ENCODE peak calls at places on chromosomes 5 and 9, in seven cellular contexts. K is tibial nerve, H is brain microvascular endothelial cell, V is kidney epithelial cell, Y is left ventricle myocardium inferior, D is AG04450, U is MCF 10A. F is an unnamed sample.

GRCh38 chr5:79259810-79260209 is 23.9 kb downstream of the JMY start:
- DNase-seq in K (no peak), H (no peak), V (no peak), Y (no peak), D (no peak), U (no peak), F (no peak)

GRCh38 chr5:120098902-120099301 is 365.2 kb upstream of the PRR16 start:
- DNase-seq in K (no peak), H (no peak), V (no peak), Y (no peak), D (peak), U (no peak), F (no peak)

GRCh38 chr9:110049699-110050450 is 158.1 kb downstream of the C9orf152 start:
- DNase-seq in K (no peak), H (no peak), V (no peak), Y (peak), D (no peak), U (no peak), F (no peak)

GRCh38 chr5:11182441-11183080 is 421.5 kb upstream of the DAP start:
- DNase-seq in K (peak), H (peak), V (no peak), Y (no peak), D (no peak), U (peak), F (peak)

GRCh38 chr9:135611142-135611874 is 28.0 kb downstream of the GLT6D1 start:
- DNase-seq in K (no peak), H (no peak), V (no peak), Y (no peak), D (no peak), U (no peak), F (no peak)

GRCh38 chr5:1484416-1485319 is 39.1 kb downstream of the LPCAT1 start:
- DNase-seq in K (no peak), H (no peak), V (no peak), Y (no peak), D (no peak), U (no peak), F (no peak)

GRCh38 chr9:69421908-69422801 is 97.1 kb downstream of the ENTREP1 start:
- DNase-seq in K (peak), H (peak), V (no peak), Y (no peak), D (peak), U (peak), F (peak)

GRCh38 chr9:109238677-109239076 is 71.6 kb upstream of the FRRS1L start:
- DNase-seq in K (no peak), H (no peak), V (no peak), Y (no peak), D (no peak), U (peak), F (no peak)

GRCh38 chr9:137078701-137079400 is 1.5 kb downstream of the UAP1L1 start:
- DNase-seq in K (no peak), H (no peak), V (no peak), Y (no peak), D (no peak), U (no peak), F (no peak)

GRCh38 chr5:151023047-151023615 is 2.7 kb downstream of the GPX3 start:
- DNase-seq in K (peak), H (peak), V (no peak), Y (peak), D (no peak), U (peak), F (no peak)

GRCh38 chr9:119961774-119962408 is 592.7 kb upstream of the BRINP1 start:
- DNase-seq in K (no peak), H (peak), V (no peak), Y (peak), D (no peak), U (no peak), F (no peak)
- TF ChIP-seq CTCF in K (peak), H (peak), V (peak), Y (peak), D (peak), U (no peak), F (peak)

GRCh38 chr5:176410486-176411180 is 5.7 kb downstream of the CLTB start:
- DNase-seq in K (no peak), H (no peak), V (no peak), Y (no peak), D (no peak), U (peak), F (no peak)
- TF ChIP-seq CTCF in K (no peak), H (no peak), V (no peak), Y (no peak), D (no peak), U (peak), F (no peak)

GRCh38 chr5:108749130-108749861 is 1.6 kb downstream of the FER start:
- DNase-seq in K (no peak), H (no peak), V (no peak), Y (no peak), D (peak), U (peak), F (no peak)
- TF ChIP-seq CTCF in K (no peak), H (no peak), V (no peak), Y (no peak), D (no peak), U (no peak), F (peak)

DNA sequence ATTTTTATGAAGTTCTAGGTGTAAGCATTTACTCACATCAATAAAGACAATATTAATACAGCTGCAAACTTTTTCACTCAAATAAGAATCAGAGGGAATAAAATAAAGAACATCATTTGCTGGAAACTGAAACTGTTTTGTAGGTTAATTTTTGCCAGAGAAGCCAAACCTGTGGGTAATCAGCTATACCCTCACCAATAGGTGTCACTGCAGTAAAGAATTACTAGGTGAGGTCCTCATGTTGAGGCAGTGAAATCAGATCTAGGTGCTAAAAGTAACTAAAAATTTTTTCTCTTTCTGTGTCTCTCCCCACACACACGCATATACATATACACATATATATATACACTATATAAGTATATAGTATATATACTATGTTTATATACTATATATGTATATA is 1016.3 kb upstream of the SEMA6A start:
- DNase-seq in K (no peak), H (no peak), V (peak), Y (no peak), D (no peak), U (peak), F (peak)
- TF ChIP-seq CTCF in K (no peak), H (peak), V (peak), Y (peak), D (peak), U (peak), F (peak)

DNA sequence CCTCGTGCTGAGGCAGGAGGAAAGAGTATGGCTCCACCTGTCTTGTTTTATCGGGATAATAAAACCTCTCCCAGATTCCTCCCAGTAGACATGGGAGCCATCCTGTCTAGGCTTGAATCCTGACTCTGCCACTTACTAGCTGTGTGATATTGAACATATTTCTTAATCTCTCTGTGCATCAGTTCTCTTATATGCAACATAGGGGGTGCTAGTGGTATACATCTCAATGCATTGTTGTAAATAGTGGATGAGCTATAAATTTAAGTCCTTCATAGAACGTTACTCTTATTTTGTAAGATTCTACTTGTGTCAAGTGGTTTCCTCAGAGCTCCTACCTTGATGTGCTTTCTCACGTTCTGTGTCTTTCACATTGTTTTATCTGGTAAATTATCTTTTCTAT is 417.7 kb upstream of the POU5F2 start:
- DNase-seq in K (no peak), H (no peak), V (no peak), Y (no peak), D (no peak), U (peak), F (no peak)
- TF ChIP-seq CTCF in K (no peak), H (no peak), V (no peak), Y (no peak), D (no peak), U (no peak), F (no peak)

DNA sequence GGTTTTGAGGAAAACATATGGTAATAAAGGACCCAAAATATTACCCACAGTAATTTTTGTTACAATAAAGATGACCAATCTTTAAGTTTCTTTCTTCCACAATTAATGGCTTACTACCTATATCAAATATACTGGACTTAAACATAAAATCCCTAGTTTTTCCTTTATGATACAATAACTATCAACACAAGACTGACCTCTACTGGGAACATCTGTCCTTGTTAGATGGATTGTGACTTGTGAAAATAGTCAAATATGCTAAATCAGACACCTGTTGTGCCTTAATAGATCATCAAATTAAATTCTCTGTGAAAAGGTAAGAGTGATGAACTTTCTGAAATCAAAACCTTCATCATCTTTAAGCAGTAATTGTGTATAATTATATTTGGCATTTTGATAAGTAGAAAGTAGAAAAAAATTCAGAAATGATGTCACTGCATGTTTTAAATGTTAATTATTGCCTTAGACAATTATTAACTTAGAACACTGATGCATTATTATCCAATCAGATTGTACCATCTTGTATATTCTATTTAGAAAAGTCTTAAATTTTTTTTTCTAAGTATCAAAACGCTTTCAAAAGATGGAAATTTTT is 113.6 kb downstream of the DEPDC1B start:
- DNase-seq in K (no peak), H (peak), V (no peak), Y (no peak), D (no peak), U (peak), F (peak)
- TF ChIP-seq CTCF in K (no peak), H (peak), V (peak), Y (peak), D (peak), U (peak), F (peak)

GRCh38 chr9:75432386-75432785 is 344.1 kb downstream of the OSTF1 start:
- DNase-seq in K (peak), H (no peak), V (no peak), Y (no peak), D (no peak), U (no peak), F (no peak)

GRCh38 chr9:75431388-75431787 is 343.1 kb downstream of the OSTF1 start:
- DNase-seq in K (peak), H (no peak), V (no peak), Y (no peak), D (no peak), U (no peak), F (no peak)

GRCh38 chr9:75432888-75433287 is 344.6 kb downstream of the OSTF1 start:
- DNase-seq in K (peak), H (no peak), V (no peak), Y (no peak), D (no peak), U (no peak), F (no peak)

DNA sequence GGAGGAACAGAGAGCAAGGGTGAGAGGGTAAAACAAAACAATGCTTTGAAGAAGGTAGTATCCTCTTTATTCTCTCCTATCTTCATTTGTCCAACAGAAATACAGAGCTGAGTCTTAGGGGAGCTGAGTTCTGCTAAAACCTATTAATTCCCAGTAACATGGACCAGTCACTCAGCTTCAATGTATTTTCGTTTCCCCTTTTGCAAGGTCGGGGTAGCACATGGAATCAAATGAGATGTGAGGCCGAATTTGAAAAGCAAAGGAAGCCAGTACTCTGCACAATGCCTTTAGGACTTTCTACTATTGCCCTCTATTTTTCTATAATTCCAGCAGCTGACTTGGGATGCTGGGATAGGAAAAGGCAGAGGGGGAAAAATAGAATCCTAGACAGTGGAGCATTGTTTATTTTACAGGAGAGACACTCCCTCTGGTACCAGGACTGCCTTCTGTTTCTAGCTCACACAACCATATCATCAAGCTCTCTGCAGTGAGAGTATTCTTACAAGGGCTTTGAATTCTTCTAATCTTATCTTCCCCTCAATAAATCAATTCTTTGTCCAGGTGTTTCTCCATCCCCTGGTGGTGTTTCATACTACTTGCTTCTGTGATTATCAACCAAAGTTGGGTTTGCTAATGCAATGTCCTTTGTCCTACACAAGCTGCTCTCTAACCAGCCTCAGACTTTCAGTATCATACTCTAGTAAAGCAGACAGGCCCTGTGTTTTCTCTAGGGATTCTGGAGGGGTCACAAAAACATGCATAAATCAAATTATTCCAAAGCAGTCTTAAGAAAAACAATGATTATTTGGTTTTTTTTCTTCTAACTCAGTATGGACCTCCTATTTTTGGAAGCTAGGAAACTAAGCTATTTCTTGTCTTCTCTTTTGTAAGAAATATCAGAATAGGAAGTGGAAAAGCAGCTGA is 341.5 kb downstream of the OSTF1 start:
- DNase-seq in K (no peak), H (no peak), V (no peak), Y (no peak), D (no peak), U (no peak), F (no peak)
- TF ChIP-seq CTCF in K (no peak), H (no peak), V (no peak), Y (no peak), D (no peak), U (no peak), F (no peak)

DNA sequence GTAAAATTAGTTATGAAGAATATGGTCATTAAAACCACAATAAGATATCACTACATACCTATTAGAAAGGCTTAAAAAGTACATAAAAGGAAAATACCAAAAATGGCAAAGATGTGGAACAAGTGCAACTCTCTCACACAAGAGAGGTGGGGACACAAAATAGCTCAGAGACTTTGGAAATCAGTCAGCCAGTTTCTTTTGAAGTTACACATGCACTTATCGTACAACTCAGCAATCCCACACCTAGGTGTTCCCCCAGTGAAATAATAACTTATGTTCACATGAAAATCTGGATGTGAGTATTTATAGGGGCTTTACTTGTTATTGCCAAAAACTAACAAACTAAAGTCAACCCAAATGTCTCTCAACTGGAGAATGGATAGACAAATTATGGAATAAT is 9.8 kb upstream of the RICTOR start:
- DNase-seq in K (no peak), H (no peak), V (no peak), Y (no peak), D (no peak), U (no peak), F (no peak)
- TF ChIP-seq CTCF in K (no peak), H (no peak), V (no peak), Y (no peak), D (no peak), U (no peak), F (no peak)

GRCh38 chr5:168114444-168115017 is 176.9 kb upstream of the WWC1 start:
- DNase-seq in K (peak), H (peak), V (no peak), Y (peak), D (no peak), U (peak), F (no peak)
- TF ChIP-seq CTCF in K (no peak), H (peak), V (peak), Y (peak), D (peak), U (peak), F (peak)

F was measured in astrocyte of the cerebellum.